ENCODE peak calls at places on chromosomes 1 and 21, in ten cellular contexts. L is thyroid gland; K is NCI-H226; D is pons; E is NCI-H1105; V is colonic mucosa; N is adipocyte; J is stimulated activated CD4-positive, alpha-beta T cell treated with anti-CD3 and anti-CD28 coated beads, Interleukin-12 subunit alpha, Interleukin-12 subunit beta, amount 100 ng/mL, for 48 hours; W is HuH-7; H is upper lobe of left lung. P is an unnamed sample.

GRCh38 chr1:212346586-212346985 is 61.4 kb downstream of the PPP2R5A start:
- DNase-seq in V (no peak), W (no peak), J (no peak), E (no peak), D (no peak), N (no peak), K (no peak), L (no peak), H (no peak), P (no peak)

GRCh38 chr1:166032901-166033371 is 133.9 kb downstream of the FAM78B start:
- DNase-seq in V (no peak), K (no peak), E (peak; percentile 87), W (no peak), J (no peak), D (peak; percentile 15), H (no peak), N (no peak), L (peak; percentile 5), P (no peak)

GRCh38 chr1:113109908-113110554 is 37.0 kb downstream of the LRIG2 start:
- DNase-seq in K (peak; percentile 44), L (no peak), E (no peak), J (no peak), V (no peak), H (no peak), N (peak; percentile 96), W (no peak), D (peak; percentile 63), P (no peak)

GRCh38 chr1:41914515-41914914 is 4.2 kb downstream of the HIVEP3 start:
- DNase-seq in D (no peak), K (no peak), J (no peak), H (no peak), L (no peak), N (no peak), V (no peak), E (no peak), W (no peak), P (peak; percentile 81)

GRCh38 chr1:109765896-109766615 is 2.3 kb upstream of the EPS8L3 start:
- DNase-seq in V (peak; percentile 82), W (no peak), N (no peak), L (no peak), K (no peak), J (no peak), H (no peak), E (no peak), D (no peak), P (no peak)

GRCh38 chr1:110756506-110756905 is 81.8 kb upstream of the KCNA3 start:
- DNase-seq in N (no peak), D (peak; percentile 67), V (no peak), E (peak; percentile 37), H (no peak), L (no peak), K (no peak), W (no peak), J (no peak), P (no peak)

GRCh38 chr1:184385863-184386262 is 966 bp upstream of the C1orf21 start:
- DNase-seq in V (no peak), D (no peak), E (no peak), H (no peak), J (no peak), N (no peak), L (no peak), W (no peak), K (no peak), P (no peak)

GRCh38 chr21:43817157-43818086 is 28.0 kb downstream of the RRP1 start:
- DNase-seq in J (no peak), L (no peak), W (no peak), N (no peak), D (no peak), H (peak; percentile 52), E (no peak), K (no peak), V (no peak), P (no peak)

GRCh38 chr1:21152423-21153100 is 24.1 kb downstream of the EIF4G3 start:
- DNase-seq in E (no peak), D (peak; percentile 54), K (peak; percentile 56), W (no peak), N (no peak), H (no peak), V (no peak), L (peak; percentile 29), J (no peak), P (no peak)

GRCh38 chr1:240178366-240178765 is 86.7 kb downstream of the FMN2 start:
- DNase-seq in W (no peak), D (peak; percentile 38), N (no peak), V (no peak), L (no peak), J (no peak), K (no peak), H (no peak), E (no peak), P (no peak)

GRCh38 chr1:10573446-10573845 is 98.7 kb downstream of the PEX14 start:
- DNase-seq in K (no peak), H (no peak), N (no peak), L (no peak), E (no peak), J (no peak), W (no peak), V (no peak), D (no peak), P (no peak)

P was measured in Jurkat, Clone E6-1.